ENCODE peak calls at places on chromosomes 12 and 14, in eight cellular contexts. M is OCI-LY7; Q is RWPE2; E is breast epithelium; W is fibroblast of lung; X is astrocyte; C is uterus; H is naive thymus-derived CD4-positive, alpha-beta T cell. A is an unnamed sample.

GRCh38 chr12:130014485-130014807 is 110.6 kb upstream of the TMEM132D start:
- DNase-seq in Q (no peak), H (no peak), X (no peak), M (no peak), W (no peak), E (no peak), C (no peak), A (no peak)

GRCh38 chr12:98106201-98106600 is 409.2 kb upstream of the TMPO start:
- DNase-seq in Q (no peak), E (no peak), C (no peak), H (no peak), W (no peak), X (no peak), M (no peak), A (no peak)

GRCh38 chr14:33229269-33229924 is 290.7 kb downstream of the NPAS3 start:
- DNase-seq in M (no peak), E (no peak), Q (no peak), H (no peak), W (peak; percentile 61), X (peak; percentile 16), C (no peak), A (no peak)

GRCh38 chr12:93090768-93091172 is 161.7 kb upstream of the EEA1 start:
- DNase-seq in M (no peak), C (no peak), X (peak; percentile 78), H (no peak), W (peak; percentile 77), Q (no peak), E (no peak), A (no peak)

GRCh38 chr12:75602111-75602510 is 90.7 kb upstream of the KRR1 start:
- DNase-seq in W (no peak), C (no peak), H (no peak), X (no peak), M (no peak), Q (no peak), E (no peak), A (no peak)

GRCh38 chr14:70988452-70988851 is 81.2 kb downstream of the PCNX1 start:
- DNase-seq in W (no peak), X (no peak), M (no peak), E (no peak), H (no peak), C (no peak), Q (no peak), A (no peak)

GRCh38 chr12:121778567-121779421 is 14.7 kb downstream of the RHOF start:
- DNase-seq in M (no peak), C (no peak), W (no peak), X (no peak), Q (no peak), E (no peak), H (no peak), A (no peak)

GRCh38 chr12:89073027-89073398 is 279.3 kb downstream of the DUSP6 start:
- DNase-seq in M (no peak), H (no peak), E (no peak), W (peak; percentile 72), C (no peak), X (peak; percentile 88), Q (no peak), A (no peak)

GRCh38 chr12:57143454-57143853 is 4.0 kb downstream of the LRP1-AS start:
- DNase-seq in M (no peak), H (no peak), X (no peak), C (no peak), W (no peak), E (no peak), Q (no peak), A (no peak)

GRCh38 chr12:131726-132465 is 65.3 kb downstream of the IQSEC3 start:
- DNase-seq in Q (no peak), X (no peak), H (no peak), E (no peak), W (no peak), C (no peak), M (no peak), A (no peak)

GRCh38 chr12:95117178-95117599 is 43.8 kb upstream of the NR2C1 start:
- DNase-seq in Q (no peak), C (peak; percentile 84), W (peak; percentile 84), X (peak; percentile 46), E (no peak), H (peak; percentile 66), M (peak; percentile 89), A (peak; percentile 50)

GRCh38 chr12:67534671-67535070 is 113.9 kb upstream of the DYRK2 start:
- DNase-seq in W (peak; percentile 91), C (peak; percentile 26), M (no peak), Q (no peak), X (peak; percentile 99), E (no peak), H (no peak), A (no peak)

GRCh38 chr12:101954681-101955080 is 77.3 kb downstream of the DRAM1 start:
- DNase-seq in Q (no peak), M (no peak), E (no peak), W (no peak), H (no peak), C (no peak), X (no peak), A (no peak)

GRCh38 chr12:50050410-50051280 is 6.8 kb upstream of the ASIC1 start:
- DNase-seq in X (peak; percentile 46), H (no peak), Q (peak; percentile 36), C (peak; percentile 82), M (no peak), W (peak; percentile 82), E (no peak), A (no peak)
- H3K27ac ChIP-seq in X (no peak overlapping the region), H (no peak overlapping the region), Q (no peak overlapping the region), C (peak overlapping the region; percentile 30), M (no peak overlapping the region), W (no peak overlapping the region), E (no peak overlapping the region), A (no peak overlapping the region)

GRCh38 chr12:28189774-28190320 is 409 bp upstream of the CCDC91 start:
- DNase-seq in C (no peak), W (no peak), E (no peak), Q (no peak), H (no peak), M (no peak), X (peak; percentile 2), A (no peak)

GRCh38 chr12:28190321-28191017 is at the start of gene CCDC91:
- DNase-seq in W (peak; percentile 87), X (peak; percentile 68), H (peak; percentile 90), Q (peak; percentile 44), E (peak; percentile 89), C (peak; percentile 84), M (peak; percentile 87), A (peak; percentile 93)

GRCh38 chr12:28191018-28191595 is 851 bp downstream of the CCDC91 start:
- DNase-seq in Q (no peak), X (peak; percentile 61), H (no peak), C (no peak), E (no peak), W (no peak), M (peak; percentile 6), A (peak; percentile 24)

GRCh38 chr12:28191690-28192089 is 1.4 kb downstream of the CCDC91 start:
- DNase-seq in E (no peak), H (peak; percentile 6), X (peak; percentile 4), C (no peak), W (peak; percentile 11), M (no peak), Q (no peak), A (peak; percentile 22)

GRCh38 chr12:28192145-28192544 is 1.9 kb downstream of the CCDC91 start:
- DNase-seq in M (no peak), C (no peak), X (no peak), E (no peak), H (no peak), W (no peak), Q (no peak), A (no peak)
- H3K4me3 ChIP-seq in M (no peak overlapping the region), C (no peak overlapping the region), X (no peak overlapping the region), E (peak overlapping the region; percentile 85), H (no peak overlapping the region), W (no peak overlapping the region), Q (no peak overlapping the region), A (no peak overlapping the region)

GRCh38 chr12:3247077-3247476 is 169.9 kb downstream of the TSPAN9 start:
- DNase-seq in E (no peak), H (no peak), W (no peak), M (no peak), C (no peak), X (no peak), Q (no peak), A (no peak)
- H3K27ac ChIP-seq in E (no peak overlapping the region), H (no peak overlapping the region), W (no peak overlapping the region), M (no peak overlapping the region), C (no peak overlapping the region), X (no peak overlapping the region), Q (no peak overlapping the region), A (no peak overlapping the region)

GRCh38 chr12:3218846-3219632 is 141.9 kb downstream of the TSPAN9 start:
- DNase-seq in W (no peak), H (no peak), Q (no peak), X (no peak), M (no peak), E (no peak), C (no peak), A (no peak)
- H3K4me3 ChIP-seq in W (no peak overlapping the region), H (no peak overlapping the region), Q (no peak overlapping the region), X (no peak overlapping the region), M (no peak overlapping the region), E (peak overlapping the region; percentile 34), C (no peak overlapping the region), A (no peak overlapping the region)

A was measured in effector memory CD4-positive, alpha-beta T cell.